ENCODE peak calls at places on chromosomes 4 and X, in six cellular contexts. T, I, Y, J, C and F are unnamed samples.

GRCh38 chr4:87060957-87061356 is 126.1 kb downstream of the AFF1 start:
- DNase-seq in T (no peak), I (peak), Y (no peak), J (no peak), C (no peak), F (no peak)

GRCh38 chrX:2614911-2615310 is 76.2 kb upstream of the CD99 start:
- DNase-seq in T (no peak), I (peak), Y (peak), J (no peak), C (no peak), F (no peak)

GRCh38 chr4:87978656-87979055 is 3.1 kb downstream of the SPP1 start:
- DNase-seq in T (no peak), I (no peak), Y (no peak), J (no peak), C (no peak), F (no peak)

GRCh38 chr4:173543266-173543665 is 13.2 kb upstream of the HAND2 start:
- DNase-seq in T (no peak), I (no peak), Y (no peak), J (no peak), C (no peak), F (no peak)

GRCh38 chr4:153790962-153791551 is 2.2 kb upstream of the SFRP2 start:
- DNase-seq in T (no peak), I (no peak), Y (no peak), J (no peak), C (no peak), F (no peak)

GRCh38 chrX:34863906-34864305 is 78.7 kb upstream of the FAM47B start:
- DNase-seq in T (no peak), I (no peak), Y (no peak), J (no peak), C (no peak), F (no peak)

GRCh38 chrX:140354431-140355120 is 150.3 kb downstream of the SOX3 start:
- DNase-seq in T (no peak), I (no peak), Y (no peak), J (no peak), C (no peak), F (no peak)

GRCh38 chrX:153814591-153815315 is 15.6 kb downstream of the PDZD4 start:
- DNase-seq in T (no peak), I (no peak), Y (no peak), J (no peak), C (no peak), F (no peak)

GRCh38 chr4:148648599-148648998 is 206.4 kb upstream of the NR3C2 start:
- DNase-seq in T (no peak), I (no peak), Y (no peak), J (no peak), C (no peak), F (no peak)

GRCh38 chr4:137768881-137769280 is 236.6 kb upstream of the PCDH18 start:
- DNase-seq in T (no peak), I (no peak), Y (no peak), J (no peak), C (no peak), F (no peak)

GRCh38 chr4:109939153-109939552 is 26.5 kb downstream of the EGF start:
- DNase-seq in T (no peak), I (no peak), Y (no peak), J (no peak), C (no peak), F (no peak)

GRCh38 chr4:19523964-19524363 is 727.7 kb upstream of the SLIT2 start:
- DNase-seq in T (no peak), I (no peak), Y (no peak), J (no peak), C (no peak), F (no peak)

GRCh38 chr4:41410049-41410448 is 127.9 kb upstream of the LIMCH1 start:
- DNase-seq in T (no peak), I (no peak), Y (no peak), J (no peak), C (no peak), F (no peak)

GRCh38 chr4:1081689-1082040 is 31.7 kb downstream of the RNF212 start:
- DNase-seq in T (no peak), I (no peak), Y (no peak), J (no peak), C (no peak), F (no peak)

GRCh38 chrX:47091149-47091775 is 13.0 kb downstream of the RGN start:
- DNase-seq in T (peak), I (no peak), Y (no peak), J (no peak), C (no peak), F (no peak)

GRCh38 chrX:154486052-154486395 is 391 bp downstream of the UBL4A start:
- DNase-seq in T (peak), I (no peak), Y (peak), J (peak), C (no peak), F (no peak)

GRCh38 chr4:131054489-131055019 is 1958.6 kb downstream of the C4orf33 start:
- DNase-seq in T (no peak), I (no peak), Y (no peak), J (no peak), C (no peak), F (no peak)

GRCh38 chr4:31692407-31692940 is 972.3 kb downstream of the PCDH7 start:
- DNase-seq in T (no peak), I (no peak), Y (no peak), J (no peak), C (no peak), F (no peak)
- TF ChIP-seq CTCF in T (no peak), I (peak), Y (no peak), J (no peak), C (no peak), F (no peak)

GRCh38 chr4:74632634-74633033 is 161.7 kb downstream of the BTC start:
- DNase-seq in T (no peak), I (peak), Y (no peak), J (peak), C (peak), F (no peak)

GRCh38 chr4:74638001-74638400 is 156.3 kb downstream of the BTC start:
- DNase-seq in T (no peak), I (no peak), Y (no peak), J (no peak), C (no peak), F (no peak)

GRCh38 chr4:74631988-74632387 is 162.3 kb downstream of the BTC start:
- DNase-seq in T (no peak), I (no peak), Y (no peak), J (no peak), C (no peak), F (no peak)

GRCh38 chr4:74635490-74636123 is 158.7 kb downstream of the BTC start:
- DNase-seq in T (no peak), I (no peak), Y (no peak), J (no peak), C (no peak), F (no peak)

GRCh38 chr4:74635074-74635473 is 159.2 kb downstream of the BTC start:
- DNase-seq in T (no peak), I (no peak), Y (no peak), J (no peak), C (no peak), F (no peak)
- H3K27ac ChIP-seq in T (no peak), I (no peak), Y (no peak), J (no peak), C (no peak), F (no peak)

DNA sequence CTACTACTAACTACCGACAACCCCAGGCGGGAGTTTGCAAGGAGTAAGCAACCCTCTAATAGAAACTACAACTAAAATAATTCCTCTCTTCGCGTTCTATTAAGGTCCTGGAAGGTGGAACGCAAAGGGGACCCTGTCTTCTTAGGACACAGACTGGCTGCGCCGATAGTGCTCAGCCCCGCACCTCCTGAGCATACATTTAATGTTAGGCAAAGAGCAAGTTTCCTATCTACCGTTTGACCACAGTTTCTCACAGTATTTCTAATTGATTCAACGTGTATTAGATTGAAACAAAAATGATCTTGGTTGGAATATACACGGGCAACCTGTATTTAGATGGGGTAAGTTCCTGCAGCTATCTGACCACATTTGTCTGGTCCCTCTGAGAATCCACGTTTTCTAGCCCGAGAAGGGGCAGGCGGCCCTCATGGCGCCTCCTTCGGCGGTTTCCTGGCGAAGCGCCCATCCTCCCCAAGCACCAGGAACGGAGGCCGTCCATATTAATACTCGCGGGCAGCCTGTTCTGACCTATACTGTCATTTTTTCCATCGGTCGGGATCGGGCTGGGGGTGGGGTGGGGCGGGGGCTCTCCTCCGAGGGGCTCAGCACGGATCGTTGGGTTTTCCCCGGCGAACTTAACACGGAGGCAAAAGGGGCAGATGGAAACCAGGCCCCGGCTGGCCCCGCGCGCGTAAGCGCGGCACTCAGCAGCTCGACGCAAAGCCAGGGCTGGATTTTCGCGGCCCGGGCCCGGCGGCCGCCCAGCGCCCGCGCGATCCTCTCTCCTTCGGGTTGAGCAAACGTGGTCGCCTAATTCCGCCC is 77.0 kb upstream of the BCOR start:
- DNase-seq in T (peak), I (no peak), Y (peak), J (peak), C (no peak), F (no peak)
- H3K4me3 ChIP-seq in T (peak), I (peak), Y (peak), J (peak), C (peak), F (peak)

DNA sequence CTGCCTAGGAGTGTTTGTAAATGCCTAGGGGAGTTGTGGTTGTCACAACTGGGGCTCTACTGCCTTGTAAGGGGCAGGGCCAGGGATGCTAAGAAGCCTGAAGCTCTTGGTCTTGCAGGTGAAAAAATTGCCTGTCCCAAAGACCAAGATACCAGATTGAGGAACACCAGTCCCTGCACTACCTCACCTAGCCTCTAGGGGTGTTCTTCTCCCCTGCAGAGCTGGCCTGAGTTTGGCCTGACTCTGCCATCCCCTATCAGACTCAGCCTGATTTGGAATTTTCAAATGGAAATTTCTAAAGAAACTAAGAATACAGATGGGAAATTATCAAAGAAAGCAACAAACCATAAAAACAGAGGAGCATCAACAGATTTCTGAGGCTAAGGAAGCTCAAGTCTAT is 90.4 kb downstream of the ZC4H2 start:
- DNase-seq in T (no peak), I (no peak), Y (no peak), J (no peak), C (no peak), F (no peak)
- TF ChIP-seq CTCF in T (no peak), I (no peak), Y (peak), J (peak), C (peak), F (no peak)

GRCh38 chr4:56977321-56978012 is at the start of gene NOA1:
- DNase-seq in T (peak), I (peak), Y (peak), J (peak), C (peak), F (peak)

GRCh38 chr4:56978750-56979303 is at the start of gene POLR2B:
- DNase-seq in T (peak), I (peak), Y (peak), J (peak), C (peak), F (peak)

GRCh38 chr4:56976878-56977320 is 507 bp downstream of the NOA1 start:
- DNase-seq in T (no peak), I (no peak), Y (no peak), J (peak), C (peak), F (peak)

GRCh38 chr4:56981795-56982201 is 3.1 kb downstream of the POLR2B start:
- DNase-seq in T (no peak), I (no peak), Y (no peak), J (no peak), C (no peak), F (no peak)

GRCh38 chr4:56979674-56980073 is 978 bp downstream of the POLR2B start:
- DNase-seq in T (no peak), I (no peak), Y (no peak), J (no peak), C (peak), F (no peak)
- H3K27ac ChIP-seq in T (no peak), I (no peak), Y (peak), J (peak), C (peak), F (peak)

DNA sequence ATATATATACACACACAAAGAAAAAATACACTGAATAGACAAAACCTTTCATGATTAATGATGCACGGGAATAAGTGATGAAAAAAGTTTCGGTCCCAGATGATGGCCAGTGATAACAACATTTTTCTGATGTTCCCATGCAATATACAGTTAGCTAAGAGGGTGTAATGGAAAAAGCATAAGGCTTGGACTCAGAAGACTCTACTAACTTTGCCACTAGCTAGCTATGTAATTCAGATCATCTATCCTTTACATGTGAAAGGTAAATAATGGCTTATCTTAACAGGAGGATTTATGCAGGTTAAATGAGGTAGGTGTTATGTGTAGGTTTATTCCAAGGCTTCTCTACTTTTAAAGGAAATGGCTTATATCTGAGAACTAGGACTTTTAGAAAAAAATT is 4.3 kb downstream of the RPS3A start:
- DNase-seq in T (no peak), I (no peak), Y (no peak), J (no peak), C (no peak), F (no peak)
- H3K4me3 ChIP-seq in T (no peak), I (no peak), Y (no peak), J (no peak), C (no peak), F (no peak)